ENCODE peak calls at places on chromosomes 13 and 19, in seven cellular contexts. One of them, this sample, is unnamed.

GRCh38 chr13:29362849-29363604 is 232.5 kb downstream of the SLC7A1 start:
- DNase-seq in anterior cingulate cortex: peak; percentile 5
- DNase-seq in NCI-H1694 treated with DMSO at 0.1 percent for 48 hours: peak; percentile 31
- DNase-seq in renal cortical epithelial cell: peak; percentile 7
- DNase-seq in psoas muscle: no peak
- DNase-seq in OCI-LY7: peak; percentile 67
- DNase-seq in hypothalamus: no peak
- DNase-seq in this sample: no peak

GRCh38 chr19:52566588-52566987 is 3.5 kb upstream of the ZNF701 start:
- DNase-seq in OCI-LY7: no peak
- DNase-seq in renal cortical epithelial cell: peak; percentile 64
- DNase-seq in hypothalamus: no peak
- DNase-seq in NCI-H1694 treated with DMSO at 0.1 percent for 48 hours: no peak
- DNase-seq in anterior cingulate cortex: no peak
- DNase-seq in psoas muscle: no peak
- DNase-seq in this sample: no peak

GRCh38 chr19:19659646-19660245 is 3.7 kb downstream of the ATP13A1 start:
- DNase-seq in NCI-H1694 treated with DMSO at 0.1 percent for 48 hours: no peak
- DNase-seq in hypothalamus: no peak
- DNase-seq in anterior cingulate cortex: no peak
- DNase-seq in psoas muscle: no peak
- DNase-seq in renal cortical epithelial cell: no peak
- DNase-seq in OCI-LY7: no peak
- DNase-seq in this sample: no peak

GRCh38 chr19:6745965-6746364 is 6.5 kb downstream of the TRIP10 start:
- DNase-seq in NCI-H1694 treated with DMSO at 0.1 percent for 48 hours: no peak
- DNase-seq in anterior cingulate cortex: no peak
- DNase-seq in renal cortical epithelial cell: no peak
- DNase-seq in hypothalamus: no peak
- DNase-seq in OCI-LY7: no peak
- DNase-seq in psoas muscle: no peak
- DNase-seq in this sample: no peak

GRCh38 chr13:55948175-55948574 is 1192.5 kb upstream of the PRR20A start:
- DNase-seq in OCI-LY7: no peak
- DNase-seq in NCI-H1694 treated with DMSO at 0.1 percent for 48 hours: no peak
- DNase-seq in renal cortical epithelial cell: no peak
- DNase-seq in psoas muscle: no peak
- DNase-seq in anterior cingulate cortex: no peak
- DNase-seq in hypothalamus: no peak
- DNase-seq in this sample: no peak

GRCh38 chr19:7833225-7834156 is 3.5 kb downstream of the EVI5L start:
- DNase-seq in psoas muscle: peak; percentile 60
- DNase-seq in NCI-H1694 treated with DMSO at 0.1 percent for 48 hours: no peak
- DNase-seq in anterior cingulate cortex: no peak
- DNase-seq in hypothalamus: no peak
- DNase-seq in renal cortical epithelial cell: peak; percentile 15
- DNase-seq in OCI-LY7: no peak
- DNase-seq in this sample: peak; percentile 86

GRCh38 chr19:35903550-35904179 is 1.3 kb downstream of the HCST start:
- DNase-seq in psoas muscle: peak; percentile 69
- DNase-seq in NCI-H1694 treated with DMSO at 0.1 percent for 48 hours: no peak
- DNase-seq in OCI-LY7: peak; percentile 96
- DNase-seq in hypothalamus: peak; percentile 29
- DNase-seq in renal cortical epithelial cell: peak; percentile 46
- DNase-seq in anterior cingulate cortex: peak; percentile 49
- DNase-seq in this sample: peak; percentile 77

GRCh38 chr13:106373304-106373988 is 162.0 kb downstream of the EFNB2 start:
- DNase-seq in hypothalamus: no peak
- DNase-seq in psoas muscle: no peak
- DNase-seq in OCI-LY7: peak; percentile 38
- DNase-seq in NCI-H1694 treated with DMSO at 0.1 percent for 48 hours: peak; percentile 70
- DNase-seq in renal cortical epithelial cell: no peak
- DNase-seq in anterior cingulate cortex: no peak
- DNase-seq in this sample: no peak